ENCODE peak calls at places on chromosomes 1 and 21, in four cellular contexts. One of them, this sample, is unnamed.

GRCh38 chr1:218383051-218383450 is 37.9 kb downstream of the TGFB2 start:
- DNase-seq in retinal pigment epithelial cell: no peak
- DNase-seq in brain microvascular endothelial cell: no peak
- DNase-seq in dorsolateral prefrontal cortex: no peak
- DNase-seq in this sample: no peak

GRCh38 chr1:150511551-150511950 is 3.6 kb downstream of the ECM1 start:
- DNase-seq in retinal pigment epithelial cell: no peak
- DNase-seq in brain microvascular endothelial cell: no peak
- DNase-seq in dorsolateral prefrontal cortex: no peak
- DNase-seq in this sample: no peak

GRCh38 chr1:175162955-175163354 is 29.6 kb downstream of the KIAA0040 start:
- DNase-seq in retinal pigment epithelial cell: peak; percentile 4
- DNase-seq in brain microvascular endothelial cell: no peak
- DNase-seq in dorsolateral prefrontal cortex: no peak
- DNase-seq in this sample: no peak

GRCh38 chr1:217115404-217116380 is 392.5 kb upstream of the ESRRG start:
- DNase-seq in retinal pigment epithelial cell: no peak
- DNase-seq in brain microvascular endothelial cell: no peak
- DNase-seq in dorsolateral prefrontal cortex: no peak
- DNase-seq in this sample: no peak

GRCh38 chr21:44444286-44444931 is 10.9 kb upstream of the LRRC3 start:
- DNase-seq in retinal pigment epithelial cell: no peak
- DNase-seq in brain microvascular endothelial cell: no peak
- DNase-seq in dorsolateral prefrontal cortex: no peak
- DNase-seq in this sample: no peak

GRCh38 chr1:45640293-45640692 is 16.4 kb upstream of the CCDC17 start:
- DNase-seq in retinal pigment epithelial cell: no peak
- DNase-seq in brain microvascular endothelial cell: no peak
- DNase-seq in dorsolateral prefrontal cortex: no peak
- DNase-seq in this sample: no peak

GRCh38 chr1:243926803-243927245 is 76.8 kb upstream of the AKT3 start:
- DNase-seq in retinal pigment epithelial cell: peak; percentile 94
- DNase-seq in brain microvascular endothelial cell: peak; percentile 97
- DNase-seq in dorsolateral prefrontal cortex: no peak
- DNase-seq in this sample: no peak

GRCh38 chr1:5621692-5622091 is 370.5 kb downstream of the NPHP4 start:
- DNase-seq in retinal pigment epithelial cell: no peak
- DNase-seq in brain microvascular endothelial cell: no peak
- DNase-seq in dorsolateral prefrontal cortex: no peak
- DNase-seq in this sample: peak; percentile 54

DNA sequence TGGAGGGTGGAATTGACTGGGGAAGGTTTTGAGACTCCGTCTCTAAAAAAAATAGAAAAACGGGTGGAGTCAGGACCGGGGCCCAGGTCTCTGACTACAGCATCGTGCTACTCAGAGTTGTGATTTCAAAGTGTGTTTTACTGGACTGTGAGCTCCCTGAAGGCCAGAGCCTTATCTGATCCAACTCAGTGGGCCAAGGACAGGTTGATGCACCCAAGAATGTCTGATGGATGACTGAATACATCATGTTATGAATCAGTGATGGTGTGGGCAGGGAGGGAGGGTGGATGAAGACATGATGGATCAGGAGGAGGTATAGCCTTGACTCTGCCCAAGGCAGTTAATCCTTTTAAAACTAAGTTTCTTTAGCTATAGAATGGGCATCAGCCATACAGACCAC is 81.6 kb downstream of the FOXD2 start:
- DNase-seq in retinal pigment epithelial cell: no peak
- DNase-seq in brain microvascular endothelial cell: no peak
- DNase-seq in dorsolateral prefrontal cortex: no peak
- DNase-seq in this sample: no peak
- TF ChIP-seq CTCF in retinal pigment epithelial cell: no peak
- TF ChIP-seq CTCF in brain microvascular endothelial cell: no peak
- TF ChIP-seq CTCF in dorsolateral prefrontal cortex: no peak
- TF ChIP-seq CTCF in this sample: no peak

GRCh38 chr1:230825804-230826160 is 42.5 kb downstream of the C1orf198 start:
- DNase-seq in retinal pigment epithelial cell: no peak
- DNase-seq in brain microvascular endothelial cell: no peak
- DNase-seq in dorsolateral prefrontal cortex: no peak
- DNase-seq in this sample: no peak
- H3K4me3 ChIP-seq in retinal pigment epithelial cell: no peak overlapping the region
- H3K4me3 ChIP-seq in brain microvascular endothelial cell: no peak overlapping the region
- H3K4me3 ChIP-seq in dorsolateral prefrontal cortex: no peak overlapping the region
- H3K4me3 ChIP-seq in this sample: no peak overlapping the region

DNA sequence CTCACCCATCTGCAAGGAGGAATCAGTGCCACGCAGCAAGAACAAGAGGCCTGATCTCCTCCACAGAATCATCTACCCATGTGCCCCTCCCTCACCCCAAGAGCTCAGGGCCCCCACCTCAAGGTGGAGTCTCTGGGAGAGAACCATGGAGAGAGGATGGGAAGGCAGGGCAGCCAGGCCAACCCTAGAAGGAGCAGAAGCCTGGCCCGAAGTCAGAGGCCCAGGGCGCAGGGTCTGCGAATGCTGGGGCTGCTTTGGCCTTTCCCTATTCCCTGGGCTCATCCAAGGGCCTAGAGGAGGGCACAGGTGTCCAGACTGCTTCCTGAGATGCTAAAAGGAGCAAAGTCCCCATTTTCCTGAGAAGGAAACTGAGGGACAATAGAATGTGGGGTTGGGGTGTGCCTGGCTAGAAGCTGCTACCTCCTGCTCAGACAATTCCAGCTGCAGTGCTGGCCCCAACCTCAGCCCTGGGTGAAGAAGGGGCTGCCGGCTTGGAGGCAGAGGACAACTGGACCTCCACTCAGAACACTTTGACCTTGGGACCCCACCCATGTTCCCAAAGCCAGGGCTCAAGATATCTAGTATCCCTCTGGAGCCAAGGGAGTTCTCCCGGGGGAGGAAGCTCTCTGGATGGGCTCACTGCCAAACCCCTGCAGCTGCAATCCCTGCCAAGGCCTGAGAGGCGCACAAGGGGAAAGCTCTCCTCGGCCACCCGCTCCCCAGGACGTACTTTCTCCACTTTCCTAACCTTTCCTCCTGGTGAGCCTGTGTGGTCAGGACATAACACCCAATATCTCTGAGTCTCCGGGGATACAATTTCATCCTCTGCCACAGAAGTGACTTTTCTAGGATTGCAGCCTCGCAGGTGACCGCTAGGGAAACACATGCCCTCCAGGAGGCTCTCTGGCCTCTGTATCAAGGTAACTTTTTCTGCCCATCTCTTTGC is 16.6 kb upstream of the LEMD1 start:
- DNase-seq in retinal pigment epithelial cell: no peak
- DNase-seq in brain microvascular endothelial cell: peak; percentile 72
- DNase-seq in dorsolateral prefrontal cortex: peak; percentile 83
- DNase-seq in this sample: peak; percentile 74
- TF ChIP-seq CTCF in retinal pigment epithelial cell: peak; percentile 78
- TF ChIP-seq CTCF in brain microvascular endothelial cell: peak; percentile 80
- TF ChIP-seq CTCF in dorsolateral prefrontal cortex: peak; percentile 72
- TF ChIP-seq CTCF in this sample: peak; percentile 88

GRCh38 chr21:29121759-29122158 is 8.7 kb upstream of the MAP3K7CL start:
- DNase-seq in retinal pigment epithelial cell: no peak
- DNase-seq in brain microvascular endothelial cell: no peak
- DNase-seq in dorsolateral prefrontal cortex: no peak
- DNase-seq in this sample: no peak
- H3K4me3 ChIP-seq in retinal pigment epithelial cell: no peak overlapping the region
- H3K4me3 ChIP-seq in brain microvascular endothelial cell: no peak overlapping the region
- H3K4me3 ChIP-seq in dorsolateral prefrontal cortex: no peak overlapping the region
- H3K4me3 ChIP-seq in this sample: no peak overlapping the region

DNA sequence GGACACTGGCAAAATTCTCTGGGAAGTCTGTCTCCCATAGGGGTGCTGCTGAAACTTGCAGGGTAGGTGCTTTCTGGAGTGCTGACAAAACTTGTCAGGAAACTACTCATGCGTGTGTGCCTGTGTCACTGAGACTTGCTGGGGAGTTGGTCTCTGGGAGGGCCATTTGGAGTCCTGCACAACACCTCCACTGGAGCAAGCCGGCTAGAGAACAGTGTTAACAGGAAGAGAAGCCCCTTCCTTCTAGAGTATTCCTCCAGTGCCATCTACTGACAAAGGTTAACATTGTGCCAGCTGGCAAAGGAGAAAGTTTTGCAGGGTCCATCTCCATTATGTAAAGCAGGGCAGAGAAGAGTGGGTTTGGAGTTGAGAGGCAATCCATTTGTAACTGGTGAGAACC is 30.0 kb downstream of the ZMYM4 start:
- DNase-seq in retinal pigment epithelial cell: no peak
- DNase-seq in brain microvascular endothelial cell: peak; percentile 29
- DNase-seq in dorsolateral prefrontal cortex: no peak
- DNase-seq in this sample: no peak
- TF ChIP-seq CTCF in retinal pigment epithelial cell: peak; percentile 40
- TF ChIP-seq CTCF in brain microvascular endothelial cell: peak; percentile 70
- TF ChIP-seq CTCF in dorsolateral prefrontal cortex: peak; percentile 62
- TF ChIP-seq CTCF in this sample: peak; percentile 39

GRCh38 chr1:155938220-155938627 is 3.2 kb upstream of the RXFP4 start:
- DNase-seq in retinal pigment epithelial cell: no peak
- DNase-seq in brain microvascular endothelial cell: peak; percentile 58
- DNase-seq in dorsolateral prefrontal cortex: no peak
- DNase-seq in this sample: no peak

GRCh38 chr1:155940993-155941844 is at the start of gene RXFP4:
- DNase-seq in retinal pigment epithelial cell: no peak
- DNase-seq in brain microvascular endothelial cell: no peak
- DNase-seq in dorsolateral prefrontal cortex: no peak
- DNase-seq in this sample: no peak

GRCh38 chr1:155942578-155943141 is 1.2 kb downstream of the RXFP4 start:
- DNase-seq in retinal pigment epithelial cell: no peak
- DNase-seq in brain microvascular endothelial cell: no peak
- DNase-seq in dorsolateral prefrontal cortex: no peak
- DNase-seq in this sample: no peak

GRCh38 chr1:155941845-155942507 is 538 bp downstream of the RXFP4 start:
- DNase-seq in retinal pigment epithelial cell: no peak
- DNase-seq in brain microvascular endothelial cell: no peak
- DNase-seq in dorsolateral prefrontal cortex: no peak
- DNase-seq in this sample: no peak

GRCh38 chr1:155940531-155940992 is 876 bp upstream of the RXFP4 start:
- DNase-seq in retinal pigment epithelial cell: no peak
- DNase-seq in brain microvascular endothelial cell: no peak
- DNase-seq in dorsolateral prefrontal cortex: no peak
- DNase-seq in this sample: no peak
- H3K4me3 ChIP-seq in retinal pigment epithelial cell: no peak overlapping the region
- H3K4me3 ChIP-seq in brain microvascular endothelial cell: no peak overlapping the region
- H3K4me3 ChIP-seq in dorsolateral prefrontal cortex: no peak overlapping the region
- H3K4me3 ChIP-seq in this sample: no peak overlapping the region

DNA sequence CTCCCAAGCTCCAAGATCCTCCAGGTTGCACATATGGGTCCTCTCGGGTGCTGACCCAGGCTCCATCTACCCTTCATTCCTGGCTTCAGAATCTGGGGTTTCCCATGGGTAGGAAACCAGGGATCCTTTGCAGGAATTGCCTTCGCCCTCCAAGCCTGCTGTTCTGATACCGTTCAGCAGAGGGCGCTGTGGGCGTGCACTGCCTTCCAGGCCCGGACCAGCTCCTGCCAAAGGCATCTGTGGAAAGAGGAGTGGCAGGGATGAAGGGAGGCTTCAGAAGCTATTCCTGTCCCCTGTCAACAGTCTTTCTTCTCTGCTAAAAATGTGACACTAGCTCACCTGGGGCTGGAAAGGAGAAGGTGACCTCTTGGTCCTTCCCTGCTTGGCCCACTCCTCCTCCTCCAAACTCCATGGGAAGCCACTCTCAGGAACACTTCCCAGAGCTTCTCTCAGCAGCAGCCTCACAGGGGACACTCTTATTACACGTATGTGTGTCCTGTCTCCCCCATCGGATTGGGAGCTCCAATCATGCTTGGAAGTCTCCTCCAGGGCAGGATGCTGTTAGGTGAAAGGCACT is 71.2 kb downstream of the VWA5B1 start:
- DNase-seq in retinal pigment epithelial cell: no peak
- DNase-seq in brain microvascular endothelial cell: peak; percentile 37
- DNase-seq in dorsolateral prefrontal cortex: peak; percentile 71
- DNase-seq in this sample: no peak
- TF ChIP-seq CTCF in retinal pigment epithelial cell: peak; percentile 91
- TF ChIP-seq CTCF in brain microvascular endothelial cell: peak; percentile 95
- TF ChIP-seq CTCF in dorsolateral prefrontal cortex: peak; percentile 89
- TF ChIP-seq CTCF in this sample: peak; percentile 51

GRCh38 chr1:27858072-27858948 is 14.0 kb upstream of the THEMIS2 start:
- DNase-seq in retinal pigment epithelial cell: peak; percentile 33
- DNase-seq in brain microvascular endothelial cell: peak; percentile 82
- DNase-seq in dorsolateral prefrontal cortex: peak; percentile 82
- DNase-seq in this sample: peak; percentile 85
- H3K4me3 ChIP-seq in retinal pigment epithelial cell: no peak overlapping the region
- H3K4me3 ChIP-seq in brain microvascular endothelial cell: no peak overlapping the region
- H3K4me3 ChIP-seq in dorsolateral prefrontal cortex: no peak overlapping the region
- H3K4me3 ChIP-seq in this sample: peak overlapping the region; percentile 5

DNA sequence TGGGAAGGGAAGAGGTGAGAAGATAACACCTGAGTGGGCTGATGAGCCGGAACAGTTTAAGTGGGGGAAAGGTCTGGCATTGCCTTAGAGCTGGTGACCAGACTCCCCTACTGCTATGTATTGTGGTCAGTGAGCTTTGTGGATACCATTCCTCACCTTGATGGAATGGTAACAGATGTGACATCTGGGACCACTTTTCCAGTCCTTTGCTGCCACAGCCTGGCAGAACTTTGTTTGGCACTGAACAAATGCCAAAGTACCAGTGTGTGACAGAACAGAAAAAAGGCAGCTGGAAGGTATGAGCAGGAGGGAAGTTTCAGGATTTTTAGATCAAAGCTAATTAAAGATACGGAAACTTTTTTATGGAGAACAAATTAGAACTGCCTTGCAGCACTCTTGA is 6.2 kb downstream of the MED8 start:
- DNase-seq in retinal pigment epithelial cell: no peak
- DNase-seq in brain microvascular endothelial cell: no peak
- DNase-seq in dorsolateral prefrontal cortex: no peak
- DNase-seq in this sample: no peak
- TF ChIP-seq CTCF in retinal pigment epithelial cell: no peak
- TF ChIP-seq CTCF in brain microvascular endothelial cell: peak; percentile 7
- TF ChIP-seq CTCF in dorsolateral prefrontal cortex: peak; percentile 76
- TF ChIP-seq CTCF in this sample: peak; percentile 11